ENCODE peak calls at places on chromosomes 12 and 14, in six cellular contexts. M, F, G, X, Q and Y are unnamed samples.

GRCh38 chr12:121668750-121669524 is 517 bp downstream of the MORN3 start:
- DNase-seq in G (peak; percentile 65), M (no peak), Q (no peak), X (peak; percentile 29), F (peak; percentile 67), Y (peak; percentile 48)

GRCh38 chr14:91108941-91109611 is 4.8 kb upstream of the DGLUCY start:
- DNase-seq in X (no peak), M (no peak), Q (no peak), G (peak; percentile 14), F (peak; percentile 78), Y (peak; percentile 46)

GRCh38 chr12:51448618-51449256 is 24.1 kb downstream of the SLC4A8 start:
- DNase-seq in G (no peak), M (no peak), Q (no peak), X (no peak), F (no peak), Y (no peak)

GRCh38 chr14:76726551-76726961 is 34.7 kb upstream of the VASH1 start:
- DNase-seq in G (no peak), Q (no peak), M (no peak), F (peak; percentile 75), X (no peak), Y (no peak)

GRCh38 chr14:104158827-104159798 is 20.7 kb downstream of the KIF26A start:
- DNase-seq in G (no peak), X (no peak), Q (no peak), M (no peak), F (peak; percentile 87), Y (no peak)

GRCh38 chr14:104228221-104228620 is 89.8 kb downstream of the KIF26A start:
- DNase-seq in M (no peak), Q (no peak), X (no peak), G (no peak), F (peak; percentile 17), Y (no peak)

GRCh38 chr14:95886366-95886765 is 9.7 kb downstream of the TUNAR start:
- DNase-seq in M (no peak), F (no peak), Q (no peak), X (no peak), G (no peak), Y (no peak)

GRCh38 chr12:102920271-102920670 is 3.2 kb upstream of the PAH start:
- DNase-seq in X (no peak), F (no peak), M (no peak), Q (no peak), G (no peak), Y (no peak)

GRCh38 chr12:66929121-66929520 is 250.2 kb upstream of the GRIP1 start:
- DNase-seq in M (no peak), F (no peak), G (no peak), X (no peak), Q (no peak), Y (peak; percentile 7)

GRCh38 chr14:99546230-99546879 is 57.7 kb downstream of the CCDC85C start:
- DNase-seq in G (no peak), M (peak; percentile 55), Q (no peak), F (no peak), X (no peak), Y (no peak)

GRCh38 chr14:36773558-36773957 is 111.9 kb downstream of the PAX9 start:
- DNase-seq in F (no peak), Q (no peak), X (peak; percentile 39), M (peak; percentile 19), G (no peak), Y (no peak)

GRCh38 chr12:12024958-12025682 is 45.6 kb upstream of the BCL2L14 start:
- DNase-seq in G (peak; percentile 52), X (no peak), F (no peak), Q (no peak), M (no peak), Y (peak; percentile 42)

GRCh38 chr12:13940466-13940865 is 40.9 kb downstream of the GRIN2B start:
- DNase-seq in Q (no peak), X (no peak), G (no peak), F (no peak), M (no peak), Y (no peak)

GRCh38 chr14:104048758-104049496 is 36.6 kb upstream of the ASPG start:
- DNase-seq in G (no peak), F (no peak), Q (peak; percentile 51), M (no peak), X (peak; percentile 0), Y (no peak)

GRCh38 chr14:96861568-96862310 is 64.6 kb downstream of the VRK1 start:
- DNase-seq in F (no peak), G (no peak), M (no peak), Q (no peak), X (no peak), Y (no peak)

GRCh38 chr12:53804429-53804828 is 52.6 kb upstream of the CISTR start:
- DNase-seq in F (no peak), X (no peak), M (no peak), G (no peak), Q (no peak), Y (no peak)

GRCh38 chr12:12327802-12328201 is 22.2 kb downstream of the MANSC1 start:
- DNase-seq in Q (peak; percentile 67), G (peak; percentile 50), M (peak; percentile 40), X (peak; percentile 60), F (no peak), Y (no peak)